ENCODE peak calls at places on chromosomes 16 and 17, in nine cellular contexts. V is upper lobe of right lung, M is left ventricle myocardium inferior, K is mucosa of descending colon, A is GM23338, X is thoracic aorta, P is lung, Z is ovary, F is A549. W is an unnamed sample.
A peak's percentile ranks its signal among the peaks of the same experiment; 100 is the strongest.

GRCh38 chr17:79366988-79367571 is 243.8 kb downstream of the RBFOX3 start:
- DNase-seq in V (no peak), X (no peak), Z (no peak), K (no peak), F (no peak), P (no peak), A (no peak), M (no peak), W (no peak)

GRCh38 chr17:19304209-19304608 is 58.3 kb downstream of the B9D1 start:
- DNase-seq in P (peak; percentile 71), M (peak; percentile 45), X (no peak), Z (no peak), K (peak; percentile 60), A (no peak), V (peak; percentile 65), F (peak; percentile 31), W (no peak)

GRCh38 chr17:9705745-9706144 is 60.4 kb downstream of the USP43 start:
- DNase-seq in K (no peak), P (no peak), A (no peak), Z (no peak), M (no peak), V (no peak), F (no peak), X (no peak), W (no peak)

GRCh38 chr17:77570565-77570898 is 388.0 kb upstream of the TNRC6C start:
- DNase-seq in M (no peak), V (no peak), P (no peak), Z (no peak), F (no peak), A (no peak), K (no peak), X (no peak), W (no peak)

GRCh38 chr16:57859331-57859730 is 57.0 kb upstream of the KIFC3 start:
- DNase-seq in Z (no peak), X (no peak), F (peak; percentile 82), P (no peak), M (no peak), A (peak; percentile 77), K (no peak), V (no peak), W (no peak)

GRCh38 chr16:56988948-56989945 is at the start of gene NLRC5:
- DNase-seq in X (peak; percentile 41), V (peak; percentile 94), P (peak; percentile 86), K (peak; percentile 95), Z (peak; percentile 84), M (peak; percentile 85), A (peak; percentile 84), F (peak; percentile 62), W (peak; percentile 83)

GRCh38 chr17:29412780-29413565 is 22.8 kb downstream of the TAOK1 start:
- DNase-seq in V (peak; percentile 27), K (no peak), Z (no peak), X (no peak), A (no peak), M (no peak), P (no peak), F (no peak), W (no peak)

GRCh38 chr17:50127661-50128361 is 2.1 kb downstream of the SAMD14 start:
- DNase-seq in X (no peak), M (no peak), V (no peak), Z (no peak), K (no peak), A (peak; percentile 55), F (no peak), P (no peak), W (no peak)

GRCh38 chr17:27892542-27892865 is 661 bp downstream of the LYRM9 start:
- DNase-seq in K (no peak), V (no peak), P (no peak), F (no peak), A (no peak), X (no peak), M (no peak), Z (no peak), W (no peak)

GRCh38 chr17:27893834-27894503 is 804 bp upstream of the LYRM9 start:
- DNase-seq in K (no peak), M (no peak), V (no peak), P (no peak), A (peak; percentile 26), Z (no peak), X (no peak), F (no peak), W (no peak)

GRCh38 chr17:27891841-27892240 is 1.3 kb downstream of the LYRM9 start:
- DNase-seq in A (no peak), F (no peak), K (no peak), X (no peak), M (no peak), Z (no peak), P (no peak), V (no peak), W (no peak)

GRCh38 chr17:27895110-27895895 is 2.1 kb upstream of the LYRM9 start:
- DNase-seq in F (no peak), V (no peak), K (no peak), X (no peak), M (no peak), P (no peak), A (peak; percentile 18), Z (no peak), W (no peak)

DNA sequence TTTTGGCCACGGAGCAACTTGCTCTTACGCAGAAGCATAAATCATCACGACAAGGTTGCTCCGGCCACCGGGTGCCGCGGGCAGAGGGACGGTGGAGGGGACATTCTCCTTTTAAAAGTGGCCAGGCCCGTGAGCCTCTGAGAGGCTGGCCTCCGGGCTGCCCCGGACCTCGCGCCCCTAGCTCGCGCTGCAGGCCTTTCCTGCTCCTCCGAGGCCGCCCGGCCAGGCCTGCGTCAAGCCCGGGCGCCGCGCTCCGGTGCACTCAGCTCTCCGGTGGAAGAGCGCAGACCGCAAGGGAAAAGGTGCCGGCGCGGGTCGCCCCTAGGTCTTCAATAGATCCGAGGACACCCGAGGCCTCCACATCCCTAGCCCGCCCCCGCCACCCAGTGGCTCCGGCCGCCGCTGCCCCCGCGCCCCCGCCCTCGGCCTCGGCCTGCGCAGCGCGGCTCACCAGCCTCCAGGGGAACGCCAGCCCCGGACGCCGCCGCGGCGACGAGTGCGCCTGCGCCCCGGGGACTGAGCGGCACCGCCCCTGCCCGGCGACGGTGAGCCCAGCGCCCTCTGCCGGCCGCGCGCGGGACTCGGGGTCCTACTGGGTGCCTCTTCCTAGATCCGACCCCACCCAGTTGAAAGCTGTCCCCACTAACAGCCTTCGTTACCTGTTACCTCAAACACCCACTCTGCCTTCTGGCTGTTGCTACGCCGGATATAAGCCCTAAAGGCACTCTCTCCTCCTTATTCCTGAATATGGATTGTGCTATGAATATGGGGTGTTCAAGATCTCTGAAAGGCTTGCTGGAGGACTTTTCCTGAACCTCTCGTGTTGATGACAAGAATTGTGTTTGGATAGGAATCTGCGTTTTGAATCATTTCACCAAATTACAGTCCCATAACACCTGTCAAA is at the start of gene LYRM9:
- DNase-seq in V (peak; percentile 97), K (peak; percentile 96), F (peak; percentile 90), M (peak; percentile 93), P (peak; percentile 90), X (peak; percentile 51), A (peak; percentile 93), Z (peak; percentile 91), W (peak; percentile 89)
- H3K4me1 ChIP-seq in V (peaks cover 23% of the 10 kb centered on the region), K (peaks cover 6% of the 10 kb centered on the region), F (peaks cover 20% of the 10 kb centered on the region), M (peaks cover 32% of the 10 kb centered on the region), P (peaks cover 2% of the 10 kb centered on the region), X (peaks cover 20% of the 10 kb centered on the region), A (peaks cover 70% of the 10 kb centered on the region), Z (no peaks in the 10 kb centered on the region), W (peaks cover 7% of the 10 kb centered on the region)

GRCh38 chr17:35978346-35978745 is 3.0 kb downstream of the CCL16 start:
- DNase-seq in Z (no peak), K (no peak), X (no peak), F (no peak), M (no peak), A (no peak), V (no peak), P (no peak), W (no peak)

GRCh38 chr17:35984140-35984539 is 2.4 kb downstream of the CCL14 start:
- DNase-seq in V (no peak), P (no peak), M (no peak), F (no peak), K (no peak), A (no peak), X (no peak), Z (no peak), W (no peak)

GRCh38 chr17:35981246-35981645 is at the start of gene CCL16:
- DNase-seq in P (no peak), F (no peak), X (no peak), A (no peak), M (no peak), Z (no peak), K (no peak), V (no peak), W (no peak)

GRCh38 chr17:35982409-35983191 is 1.3 kb upstream of the CCL16 start:
- DNase-seq in P (no peak), K (no peak), V (no peak), F (no peak), A (no peak), Z (no peak), M (no peak), X (no peak), W (no peak)

DNA sequence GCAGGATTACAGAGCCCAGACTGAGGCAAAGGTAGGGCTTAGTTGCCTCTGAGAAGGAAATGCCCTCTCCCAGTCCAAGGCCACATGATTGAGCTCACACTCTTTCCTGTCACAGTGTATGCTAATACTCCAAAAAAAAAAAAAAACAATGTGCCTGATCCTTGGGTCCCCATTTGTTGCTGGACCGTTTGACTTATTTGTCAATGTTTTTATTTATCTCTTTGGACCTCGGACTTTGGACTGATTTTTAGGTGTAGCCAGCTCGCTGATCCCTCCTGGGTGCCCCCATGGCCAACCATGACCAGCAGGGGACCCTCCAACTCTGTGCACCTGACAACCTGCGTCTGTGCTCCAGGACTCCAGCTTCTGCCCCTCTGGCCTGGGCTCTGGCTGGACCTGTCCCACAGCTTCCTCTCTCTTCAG is 622 bp upstream of the CCL16 start:
- DNase-seq in Z (no peak), M (no peak), V (no peak), A (peak; percentile 54), F (no peak), K (peak; percentile 51), X (no peak), P (no peak), W (no peak)
- TF ChIP-seq CTCF in Z (no peak), M (no peak), V (no peak), A (peak; percentile 48), F (no peak), K (no peak), X (no peak), P (no peak), W (no peak)

GRCh38 chr17:31509095-31509804 is 117.8 kb downstream of the RAB11FIP4 start:
- DNase-seq in P (no peak), Z (no peak), V (no peak), F (no peak), A (no peak), M (no peak), X (no peak), K (peak; percentile 20), W (no peak)
- H3K4me3 ChIP-seq in P (no peak overlapping the region), Z (no peak overlapping the region), V (peak overlapping the region; percentile 8), F (no peak overlapping the region), A (no peak overlapping the region), M (no peak overlapping the region), X (peak overlapping the region; percentile 5), K (no peak overlapping the region), W (peak overlapping the region; percentile 48)

DNA sequence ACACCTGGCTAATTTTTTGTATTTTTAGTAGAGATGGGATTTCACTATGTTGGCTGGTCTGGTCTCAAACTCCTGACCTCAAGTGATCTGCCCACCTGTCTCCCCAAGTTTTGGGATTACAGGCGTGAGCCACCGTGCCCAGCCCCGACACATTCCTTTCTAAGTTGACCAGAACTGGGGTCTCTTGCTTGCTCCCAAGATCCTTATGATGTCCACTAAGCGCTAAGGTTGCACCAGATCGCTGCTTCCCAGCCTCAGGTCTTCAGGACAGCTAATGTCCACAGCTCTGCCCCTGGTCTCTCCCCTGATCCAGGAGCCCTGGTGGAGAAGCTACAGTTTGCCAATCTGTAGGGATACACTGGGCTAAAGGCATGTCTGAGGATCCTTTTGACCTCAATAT is 29.5 kb downstream of the NSMCE1 start:
- DNase-seq in A (no peak), Z (no peak), X (no peak), K (no peak), V (peak; percentile 33), F (no peak), M (no peak), P (no peak), W (no peak)
- H3K4me1 ChIP-seq in A (peaks cover 10% of the 10 kb centered on the region), Z (peaks cover 23% of the 10 kb centered on the region), X (peaks cover 28% of the 10 kb centered on the region), K (peaks cover 82% of the 10 kb centered on the region), V (peaks cover 84% of the 10 kb centered on the region), F (peaks cover 27% of the 10 kb centered on the region), M (peaks cover 79% of the 10 kb centered on the region), P (peaks cover 47% of the 10 kb centered on the region), W (peaks cover 64% of the 10 kb centered on the region)